ENCODE peak calls at places on chromosomes 12 and 14, in nine cellular contexts. W, P, V, S, Q, M, B, J and G are unnamed samples.

GRCh38 chr12:92603741-92604432 is 98.9 kb upstream of the PLEKHG7 start:
- ATAC-seq in Q (peak), B (no peak), W (no peak), M (peak), S (peak), V (no peak), J (no peak), P (no peak), G (no peak)

GRCh38 chr14:105055334-105055733 is 9.9 kb downstream of the GPR132 start:
- ATAC-seq in P (no peak), W (no peak), J (no peak), M (no peak), B (no peak), S (no peak), V (no peak), Q (no peak), G (no peak)

GRCh38 chr12:42450248-42450647 is 124.3 kb downstream of the PPHLN1 start:
- ATAC-seq in P (no peak), M (no peak), V (no peak), Q (no peak), S (no peak), J (no peak), W (peak), B (peak), G (no peak)

GRCh38 chr12:95494888-95495287 is 20.9 kb downstream of the METAP2 start:
- ATAC-seq in P (no peak), M (no peak), V (no peak), J (no peak), W (no peak), B (no peak), Q (no peak), S (no peak), G (no peak)

GRCh38 chr14:61330511-61330910 is 9.1 kb downstream of the PRKCH start:
- ATAC-seq in P (no peak), J (peak), B (no peak), S (no peak), M (no peak), V (no peak), Q (peak), W (peak), G (no peak)

GRCh38 chr12:102371177-102371576 is 109.2 kb downstream of the IGF1 start:
- ATAC-seq in V (no peak), S (no peak), M (no peak), Q (no peak), W (no peak), P (no peak), B (no peak), J (no peak), G (no peak)

GRCh38 chr12:71865166-71865713 is 25.7 kb downstream of the TBC1D15 start:
- ATAC-seq in P (no peak), J (peak), Q (no peak), V (peak), S (no peak), B (peak), M (peak), W (peak), G (no peak)

GRCh38 chr14:35319509-35319908 is 27.3 kb downstream of the PSMA6 start:
- ATAC-seq in S (no peak), J (no peak), W (no peak), Q (no peak), P (no peak), V (no peak), M (no peak), B (no peak), G (no peak)

GRCh38 chr12:27593266-27593665 is 69.3 kb downstream of the PPFIBP1 start:
- ATAC-seq in B (no peak), J (no peak), V (no peak), S (no peak), M (no peak), Q (no peak), W (no peak), P (no peak), G (peak)

GRCh38 chr12:68865399-68866154 is 57.6 kb downstream of the MDM2 start:
- ATAC-seq in B (no peak), S (no peak), W (no peak), V (no peak), M (no peak), P (no peak), Q (no peak), J (no peak), G (no peak)

GRCh38 chr12:57618966-57619433 is 7.8 kb downstream of the ARHGEF25 start:
- ATAC-seq in M (no peak), P (no peak), S (no peak), W (no peak), B (no peak), Q (no peak), V (no peak), J (no peak), G (no peak)

GRCh38 chr14:20848316-20848954 is 42.8 kb upstream of the RNASE3 start:
- ATAC-seq in J (no peak), B (no peak), M (no peak), S (no peak), W (no peak), P (no peak), V (peak), Q (no peak), G (no peak)